ENCODE peak calls at places on chromosomes 1 and 21, in ten cellular contexts. L is Calu3; G is tibial artery; P is stimulated activated naive CD8-positive, alpha-beta T cell treated with anti-CD3 and anti-CD28 coated beads, Interleukin-15, Interleukin-2, amounts not matched to agents 100 U/mL and 50 U/mL, for 24 hours; D is PC-3; R is HFF-Myc; C is GM19239; F is CD4-positive, alpha-beta memory T cell; E is left colon; M is stimulated activated CD4-positive, alpha-beta T cell treated with anti-CD3 and anti-CD28 coated beads, Interleukin-4, amount 100 ng/mL, for 48 hours. S is an unnamed sample.

GRCh38 chr1:78005755-78006154 is 1.0 kb downstream of the DNAJB4 start:
- DNase-seq in R (peak; percentile 70), P (no peak), E (no peak), F (peak; percentile 22), L (peak; percentile 32), D (peak; percentile 84), M (no peak), C (no peak), G (no peak), S (peak; percentile 75)

GRCh38 chr21:38351961-38352521 is 95.2 kb downstream of the KCNJ15 start:
- DNase-seq in D (peak; percentile 67), E (no peak), L (peak; percentile 13), P (no peak), R (peak; percentile 66), G (no peak), C (peak; percentile 19), F (no peak), M (no peak), S (no peak)

GRCh38 chr1:241142493-241142892 is 214.5 kb downstream of the RGS7 start:
- DNase-seq in L (no peak), M (no peak), G (no peak), E (no peak), R (no peak), D (no peak), C (no peak), P (no peak), F (no peak), S (no peak)

GRCh38 chr1:204406621-204407020 is 5.0 kb downstream of the PPP1R15B start:
- DNase-seq in M (no peak), D (no peak), C (no peak), G (no peak), F (no peak), P (no peak), E (no peak), R (no peak), L (no peak), S (no peak)

GRCh38 chr1:75203415-75204277 is 69.5 kb downstream of the LHX8 start:
- DNase-seq in G (no peak), L (peak; percentile 6), C (peak; percentile 4), R (peak; percentile 9), F (no peak), P (no peak), E (no peak), D (peak; percentile 65), M (no peak), S (no peak)

GRCh38 chr1:76998582-76999189 is 131.4 kb downstream of the ST6GALNAC5 start:
- DNase-seq in L (no peak), P (no peak), E (no peak), C (no peak), G (no peak), D (peak; percentile 96), F (no peak), R (peak; percentile 3), M (no peak), S (no peak)

GRCh38 chr1:153791856-153792253 is 16.6 kb downstream of the SLC27A3 start:
- DNase-seq in F (no peak), D (no peak), R (no peak), C (no peak), E (no peak), P (peak; percentile 55), L (peak; percentile 36), G (peak; percentile 19), M (no peak), S (no peak)

GRCh38 chr1:51916587-51917405 is 38.3 kb upstream of the NRDC start:
- DNase-seq in R (no peak), F (no peak), D (peak; percentile 43), G (no peak), M (no peak), L (no peak), E (no peak), C (no peak), P (no peak), S (no peak)

GRCh38 chr1:37691497-37692077 is 729 bp upstream of the CDCA8 start:
- DNase-seq in F (peak; percentile 6), G (peak; percentile 30), M (peak; percentile 22), D (peak; percentile 60), C (no peak), L (peak; percentile 60), E (peak; percentile 72), R (no peak), P (peak; percentile 41), S (peak; percentile 57)

GRCh38 chr1:231192620-231193163 is 30.8 kb downstream of the TRIM67 start:
- DNase-seq in L (peak; percentile 92), D (peak; percentile 30), M (no peak), G (no peak), C (no peak), P (no peak), R (no peak), E (peak; percentile 47), F (no peak), S (peak; percentile 38)

GRCh38 chr1:43634729-43635128 is 15.2 kb upstream of the KDM4A start:
- DNase-seq in D (peak; percentile 42), L (no peak), G (no peak), C (no peak), R (no peak), F (no peak), M (no peak), E (no peak), P (no peak), S (peak; percentile 18)

GRCh38 chr1:33337994-33338494 is 17.1 kb upstream of the A3GALT2 start:
- DNase-seq in R (no peak), G (no peak), L (no peak), D (no peak), C (no peak), F (no peak), E (no peak), M (no peak), P (no peak), S (no peak)

GRCh38 chr1:73832276-73832825 is 365.6 kb downstream of the LRRIQ3 start:
- DNase-seq in G (no peak), E (no peak), R (no peak), L (no peak), M (no peak), P (no peak), C (no peak), D (no peak), F (no peak), S (no peak)

GRCh38 chr1:165403835-165404482 is 41.0 kb downstream of the RXRG start:
- DNase-seq in F (peak; percentile 26), P (no peak), D (peak; percentile 68), C (peak; percentile 14), E (no peak), R (no peak), L (peak; percentile 57), G (no peak), M (no peak), S (no peak)